ENCODE peak calls at places on chromosomes 7 and 10, in seven cellular contexts. M, R, G, X, I, E and B are unnamed samples.

GRCh38 chr7:127838816-127839415 is 186.9 kb downstream of the SND1 start:
- DNase-seq in E (no peak), I (peak), R (no peak), M (no peak), G (no peak), X (no peak), B (no peak)

GRCh38 chr10:10782603-10783002 is 235.1 kb upstream of the CELF2 start:
- DNase-seq in I (no peak), M (no peak), E (no peak), R (no peak), X (no peak), G (peak), B (no peak)

GRCh38 chr7:142759433-142759832 is 10.2 kb downstream of the PRSS1 start:
- DNase-seq in R (no peak), E (no peak), X (no peak), G (no peak), M (no peak), I (no peak), B (no peak)

GRCh38 chr10:99172130-99172738 is 63.4 kb downstream of the HPSE2 start:
- DNase-seq in G (peak), E (peak), R (peak), I (peak), X (peak), M (peak), B (peak)

GRCh38 chr10:54372164-54372563 is 428.9 kb downstream of the PCDH15 start:
- DNase-seq in M (no peak), E (no peak), I (no peak), G (no peak), R (no peak), X (no peak), B (no peak)

GRCh38 chr7:123635551-123636359 is 19.9 kb upstream of the LMOD2 start:
- DNase-seq in E (peak), X (peak), M (peak), I (peak), G (peak), R (peak), B (no peak)

GRCh38 chr7:47351233-47352154 is 230.4 kb downstream of the TNS3 start:
- DNase-seq in E (no peak), I (no peak), M (peak), R (no peak), G (no peak), X (no peak), B (no peak)

GRCh38 chr7:98171449-98171848 is 39.8 kb upstream of the BHLHA15 start:
- DNase-seq in E (no peak), R (no peak), I (no peak), M (no peak), G (no peak), X (no peak), B (no peak)

GRCh38 chr10:90587081-90587491 is 270.8 kb downstream of the HTR7 start:
- DNase-seq in I (peak), X (no peak), G (peak), E (no peak), M (no peak), R (no peak), B (peak)

GRCh38 chr10:21518629-21519321 is 6.7 kb downstream of the SKIDA1 start:
- DNase-seq in X (no peak), R (no peak), I (peak), G (peak), M (peak), E (peak), B (no peak)

GRCh38 chr10:11515596-11516418 is 95.6 kb downstream of the USP6NL start:
- DNase-seq in I (peak), G (peak), X (peak), M (peak), R (peak), E (peak), B (peak)

GRCh38 chr7:68697821-68698280 is 900.4 kb upstream of the AUTS2 start:
- DNase-seq in M (no peak), I (no peak), R (no peak), E (no peak), X (no peak), G (no peak), B (no peak)

GRCh38 chr10:29317027-29317420 is 28.2 kb downstream of the LYZL1 start:
- DNase-seq in R (no peak), X (no peak), M (no peak), G (peak), E (peak), I (no peak), B (no peak)

GRCh38 chr10:65753532-65753931 is 1172.3 kb upstream of the LRRTM3 start:
- DNase-seq in M (no peak), G (peak), I (no peak), X (no peak), E (no peak), R (no peak), B (no peak)

GRCh38 chr10:32149257-32149955 is 93.2 kb upstream of the KIF5B start:
- DNase-seq in R (no peak), M (no peak), E (peak), G (peak), X (no peak), I (no peak), B (peak)

GRCh38 chr7:34087892-34088891 is 182.9 kb downstream of the BMPER start:
- DNase-seq in G (peak), R (peak), M (peak), X (peak), I (peak), E (peak), B (peak)

GRCh38 chr10:59362991-59363390 is 642 bp upstream of the FAM13C start:
- DNase-seq in R (peak), G (peak), E (peak), M (peak), X (no peak), I (peak), B (no peak)

GRCh38 chr10:34766256-34766580 is 48.9 kb downstream of the PARD3 start:
- DNase-seq in X (no peak), G (no peak), M (no peak), R (no peak), E (no peak), I (no peak), B (no peak)

GRCh38 chr10:99975942-99976809 is 33.6 kb downstream of the DNMBP start:
- DNase-seq in X (no peak), E (peak), M (no peak), I (peak), G (no peak), R (no peak), B (no peak)

GRCh38 chr7:106313456-106313891 is 28.7 kb upstream of the NAMPT start:
- DNase-seq in G (peak), E (peak), I (no peak), M (no peak), X (no peak), R (no peak), B (no peak)

GRCh38 chr7:96887426-96887825 is 117.9 kb upstream of the DLX6 start:
- DNase-seq in X (no peak), M (no peak), E (no peak), I (no peak), G (peak), R (no peak), B (no peak)

GRCh38 chr10:121667948-121668335 is 69.7 kb upstream of the FGFR2 start:
- DNase-seq in E (no peak), G (no peak), M (no peak), R (no peak), I (no peak), X (no peak), B (no peak)

GRCh38 chr7:132683967-132684690 is 107.9 kb upstream of the PLXNA4 start:
- DNase-seq in G (no peak), E (no peak), R (no peak), I (no peak), X (no peak), M (no peak), B (no peak)

GRCh38 chr10:29611796-29612381 is 22.9 kb downstream of the SVIL start:
- DNase-seq in X (no peak), E (no peak), M (peak), R (no peak), I (no peak), G (no peak), B (no peak)

GRCh38 chr10:67976292-67977245 is 92.1 kb downstream of the SIRT1 start:
- DNase-seq in I (peak), M (peak), G (peak), E (peak), R (peak), X (no peak), B (no peak)

DNA sequence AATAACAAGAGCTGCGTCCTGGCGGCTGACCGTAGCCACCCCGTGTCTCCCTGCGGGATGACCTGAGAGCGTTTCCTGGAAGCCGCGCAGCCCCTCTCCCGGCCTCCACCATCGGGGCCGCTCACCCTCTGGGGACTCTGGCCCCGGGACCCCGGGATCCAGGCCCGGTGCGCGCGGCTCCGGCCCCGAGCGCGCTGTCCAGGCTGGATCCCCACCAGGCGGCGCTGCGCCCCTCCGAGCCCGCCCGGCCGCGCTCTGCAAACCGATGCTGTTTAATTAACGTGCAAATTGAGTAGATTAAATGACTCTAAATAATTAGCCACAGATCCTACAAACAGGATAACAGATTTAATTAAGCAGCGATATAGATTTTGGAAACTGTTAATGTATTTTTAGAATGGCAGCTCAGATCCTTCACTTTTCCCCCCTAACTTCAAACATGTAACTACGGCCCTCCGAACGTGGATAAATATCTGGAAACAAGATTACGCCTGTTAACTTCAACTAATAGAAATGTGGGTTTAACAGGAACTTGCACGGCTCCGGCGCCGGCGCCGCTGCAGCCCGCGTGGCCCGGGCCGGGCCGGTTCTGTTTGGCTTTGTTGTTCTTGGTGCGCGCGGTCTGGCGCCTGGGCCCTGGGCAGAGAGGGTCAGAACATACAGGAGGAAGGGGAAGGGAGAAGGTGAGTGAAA is 7.1 kb upstream of the UNCX start:
- DNase-seq in G (peak), M (peak), E (peak), X (no peak), I (peak), R (peak), B (no peak)
- TF ChIP-seq EZH2 in G (peak), M (peak), E (peak), X (no peak), I (peak), R (peak), B (no peak)

GRCh38 chr7:151085329-151085690 is 965 bp upstream of the AGAP3 start:
- DNase-seq in I (no peak), G (no peak), E (no peak), X (no peak), R (no peak), M (no peak), B (no peak)

GRCh38 chr7:151087247-151088018 is 1.2 kb downstream of the AGAP3 start:
- DNase-seq in I (peak), M (peak), E (peak), G (peak), X (peak), R (no peak), B (no peak)

GRCh38 chr7:151083824-151084160 is 499 bp upstream of the TMUB1 start:
- DNase-seq in I (no peak), X (no peak), E (no peak), G (no peak), M (no peak), R (no peak), B (no peak)

GRCh38 chr7:151086802-151087246 is 549 bp downstream of the AGAP3 start:
- DNase-seq in E (peak), G (peak), I (peak), X (peak), M (peak), R (peak), B (no peak)

GRCh38 chr7:151085691-151086620 is at the start of gene AGAP3:
- DNase-seq in I (peak), X (peak), R (peak), M (peak), E (peak), G (peak), B (peak)
- TF ChIP-seq EZH2phosphoT487 in I (no peak), X (no peak), R (no peak), M (no peak), E (no peak), G (no peak), B (no peak)

DNA sequence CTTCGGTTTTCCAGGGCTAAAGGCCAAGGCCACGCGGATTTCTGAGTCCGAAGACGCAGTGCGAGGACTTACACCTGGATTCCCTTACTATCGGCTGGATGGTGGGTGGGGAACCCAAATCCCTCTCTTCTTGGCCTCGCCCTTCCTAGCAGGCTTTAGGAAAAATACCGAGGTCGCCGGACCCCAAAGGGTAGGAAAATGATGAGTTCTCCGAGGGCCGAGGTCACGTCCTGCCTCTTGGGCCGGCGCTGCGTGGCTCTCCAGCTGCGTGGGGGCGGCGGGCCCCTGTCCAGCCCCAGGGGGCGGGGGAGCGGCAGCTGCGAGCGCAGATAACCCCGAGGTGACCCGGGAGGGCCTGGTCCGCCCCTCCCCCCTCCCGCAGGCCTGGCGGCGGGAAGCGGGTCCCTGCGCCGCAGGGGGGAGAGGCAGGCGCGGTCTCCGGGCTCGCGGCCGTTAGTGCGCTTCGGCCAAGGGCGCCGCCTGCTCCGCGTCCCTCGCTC is 805 bp upstream of the HMX3 start:
- DNase-seq in I (no peak), R (peak), G (no peak), X (no peak), E (no peak), M (peak), B (no peak)
- TF ChIP-seq EZH2 in I (no peak), R (no peak), G (no peak), X (no peak), E (no peak), M (peak), B (no peak)

DNA sequence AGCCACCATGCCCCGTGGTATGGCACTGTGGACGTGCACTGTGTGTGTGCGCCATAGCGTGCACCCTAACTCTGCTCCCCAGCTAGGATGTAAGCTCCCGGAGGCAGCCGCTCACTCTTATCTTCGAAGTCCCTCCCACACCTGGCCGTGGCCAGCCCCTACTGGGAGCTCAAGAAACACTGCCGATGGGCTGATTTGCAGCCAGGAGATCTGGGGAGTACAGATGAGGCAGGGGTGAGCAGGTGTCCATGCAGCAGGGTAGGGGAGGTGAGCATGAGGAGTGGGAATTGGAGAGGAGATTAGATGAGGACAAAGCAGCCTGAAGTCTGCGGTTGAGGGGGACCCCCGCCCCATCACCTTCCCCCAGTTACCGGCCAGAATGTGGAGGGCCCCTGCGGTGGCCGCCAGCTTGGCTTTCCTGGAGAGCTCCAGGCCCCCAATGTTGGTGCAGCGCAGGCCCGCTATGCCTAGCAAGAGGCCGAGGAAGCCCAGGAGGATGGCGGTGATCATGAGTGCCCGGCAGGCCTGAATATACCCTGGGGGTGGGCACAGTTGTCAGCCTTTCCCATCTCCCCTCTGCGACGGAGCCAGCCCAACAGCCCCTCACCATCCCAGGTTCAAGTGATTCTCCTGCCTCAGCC is 3.6 kb downstream of the CLDN15 start:
- DNase-seq in E (no peak), M (no peak), G (no peak), X (no peak), R (no peak), I (no peak), B (no peak)
- TF ChIP-seq EZH2phosphoT487 in E (no peak), M (no peak), G (no peak), X (no peak), R (no peak), I (no peak), B (no peak)